ENCODE peak calls at places on chromosomes 12 and 14, in four cellular contexts. One of them, this sample, is unnamed.

GRCh38 chr12:124498870-124499753 is 68.3 kb downstream of the NCOR2 start:
- DNase-seq in A549: no peak
- DNase-seq in GM12878: no peak
- DNase-seq in K562: no peak
- DNase-seq in this sample: no peak

GRCh38 chr14:61561144-61561543 is 134.2 kb upstream of the HIF1A start:
- DNase-seq in A549: peak
- DNase-seq in GM12878: no peak
- DNase-seq in K562: no peak
- DNase-seq in this sample: peak

GRCh38 chr12:49346659-49347306 is at the start of gene DNAJC22:
- DNase-seq in A549: no peak
- DNase-seq in GM12878: no peak
- DNase-seq in K562: peak
- DNase-seq in this sample: peak

GRCh38 chr14:100147181-100147631 is 12.2 kb downstream of the DEGS2 start:
- DNase-seq in A549: no peak
- DNase-seq in GM12878: no peak
- DNase-seq in K562: no peak
- DNase-seq in this sample: no peak

GRCh38 chr12:18479266-18479665 is 217.9 kb downstream of the PIK3C2G start:
- DNase-seq in A549: no peak
- DNase-seq in GM12878: no peak
- DNase-seq in K562: no peak
- DNase-seq in this sample: no peak

GRCh38 chr12:111408686-111409402 is 3.1 kb downstream of the SH2B3 start:
- DNase-seq in A549: no peak
- DNase-seq in GM12878: no peak
- DNase-seq in K562: no peak
- DNase-seq in this sample: no peak

GRCh38 chr14:103546651-103547454 is 15.6 kb downstream of the BAG5 start:
- DNase-seq in A549: peak
- DNase-seq in GM12878: no peak
- DNase-seq in K562: peak
- DNase-seq in this sample: peak

GRCh38 chr14:20697273-20698017 is 8.9 kb downstream of the ANG start:
- DNase-seq in A549: peak
- DNase-seq in GM12878: no peak
- DNase-seq in K562: peak
- DNase-seq in this sample: peak

GRCh38 chr14:20632448-20632830 is 9.1 kb downstream of the OR6S1 start:
- DNase-seq in A549: no peak
- DNase-seq in GM12878: no peak
- DNase-seq in K562: no peak
- DNase-seq in this sample: peak

GRCh38 chr12:38149395-38150073 is 167.0 kb upstream of the ALG10B start:
- DNase-seq in A549: no peak
- DNase-seq in GM12878: no peak
- DNase-seq in K562: no peak
- DNase-seq in this sample: no peak

GRCh38 chr12:54622463-54623183 is 12.1 kb downstream of the LACRT start:
- DNase-seq in A549: no peak
- DNase-seq in GM12878: no peak
- DNase-seq in K562: no peak
- DNase-seq in this sample: peak

GRCh38 chr12:53060064-53060720 is 10.3 kb downstream of the TNS2 start:
- DNase-seq in A549: no peak
- DNase-seq in GM12878: no peak
- DNase-seq in K562: no peak
- DNase-seq in this sample: no peak

GRCh38 chr12:25463521-25463920 is 89.6 kb downstream of the LMNTD1 start:
- DNase-seq in A549: no peak
- DNase-seq in GM12878: no peak
- DNase-seq in K562: no peak
- DNase-seq in this sample: no peak

GRCh38 chr12:39145175-39145999 is 240.0 kb upstream of the CPNE8 start:
- DNase-seq in A549: peak
- DNase-seq in GM12878: no peak
- DNase-seq in K562: no peak
- DNase-seq in this sample: peak

GRCh38 chr12:47870175-47870781 is 34.5 kb downstream of the VDR start:
- DNase-seq in A549: peak
- DNase-seq in GM12878: peak
- DNase-seq in K562: peak
- DNase-seq in this sample: peak

GRCh38 chr12:49808686-49809368 is 19.4 kb downstream of the NCKAP5L start:
- DNase-seq in A549: no peak
- DNase-seq in GM12878: no peak
- DNase-seq in K562: no peak
- DNase-seq in this sample: peak

GRCh38 chr12:27012239-27012981 is 1.8 kb downstream of the TM7SF3 start:
- DNase-seq in A549: no peak
- DNase-seq in GM12878: no peak
- DNase-seq in K562: no peak
- DNase-seq in this sample: no peak

GRCh38 chr12:5909560-5909959 is 35.5 kb downstream of the ANO2 start:
- DNase-seq in A549: no peak
- DNase-seq in GM12878: no peak
- DNase-seq in K562: no peak
- DNase-seq in this sample: no peak

GRCh38 chr14:78863143-78863542 is 693.0 kb downstream of the NRXN3 start:
- DNase-seq in A549: no peak
- DNase-seq in GM12878: no peak
- DNase-seq in K562: peak
- DNase-seq in this sample: peak

GRCh38 chr12:9673404-9674225 is 4.1 kb downstream of the CLEC2D start:
- DNase-seq in A549: peak
- DNase-seq in GM12878: no peak
- DNase-seq in K562: peak
- DNase-seq in this sample: peak

GRCh38 chr12:26031318-26031717 is 72.8 kb downstream of the RASSF8 start:
- DNase-seq in A549: no peak
- DNase-seq in GM12878: no peak
- DNase-seq in K562: no peak
- DNase-seq in this sample: no peak

GRCh38 chr12:132445884-132446471 is 44.0 kb upstream of the FBRSL1 start:
- DNase-seq in A549: peak
- DNase-seq in GM12878: no peak
- DNase-seq in K562: peak
- DNase-seq in this sample: peak

GRCh38 chr12:54211920-54212319 is 23.1 kb upstream of the SMUG1 start:
- DNase-seq in A549: no peak
- DNase-seq in GM12878: no peak
- DNase-seq in K562: no peak
- DNase-seq in this sample: no peak

GRCh38 chr14:32332415-32333116 is 3.5 kb downstream of the AKAP6 start:
- DNase-seq in A549: no peak
- DNase-seq in GM12878: no peak
- DNase-seq in K562: no peak
- DNase-seq in this sample: no peak

GRCh38 chr12:113179023-113179422 is 6.3 kb downstream of the DDX54 start:
- DNase-seq in A549: no peak
- DNase-seq in GM12878: no peak
- DNase-seq in K562: no peak
- DNase-seq in this sample: no peak

GRCh38 chr12:99670635-99671034 is 23.1 kb downstream of the GARIN6 start:
- DNase-seq in A549: no peak
- DNase-seq in GM12878: no peak
- DNase-seq in K562: no peak
- DNase-seq in this sample: peak

GRCh38 chr14:75176142-75176820 is at the start of gene TMED10:
- DNase-seq in A549: peak
- DNase-seq in GM12878: no peak
- DNase-seq in K562: peak
- DNase-seq in this sample: peak

GRCh38 chr12:125188912-125189881 is 124.0 kb downstream of the AACS start:
- DNase-seq in A549: no peak
- DNase-seq in GM12878: no peak
- DNase-seq in K562: no peak
- DNase-seq in this sample: no peak

GRCh38 chr14:97401714-97402113 is 604.5 kb downstream of the VRK1 start:
- DNase-seq in A549: no peak
- DNase-seq in GM12878: no peak
- DNase-seq in K562: no peak
- DNase-seq in this sample: no peak

GRCh38 chr12:115030017-115030416 is 346.0 kb upstream of the TBX3 start:
- DNase-seq in A549: no peak
- DNase-seq in GM12878: no peak
- DNase-seq in K562: no peak
- DNase-seq in this sample: no peak

GRCh38 chr14:23621204-23621931 is 14.8 kb upstream of the DHRS2 start:
- DNase-seq in A549: no peak
- DNase-seq in GM12878: no peak
- DNase-seq in K562: no peak
- DNase-seq in this sample: no peak

GRCh38 chr14:23622990-23623389 is 13.2 kb upstream of the DHRS2 start:
- DNase-seq in A549: no peak
- DNase-seq in GM12878: no peak
- DNase-seq in K562: no peak
- DNase-seq in this sample: no peak

GRCh38 chr14:23624830-23625404 is 11.2 kb upstream of the DHRS2 start:
- DNase-seq in A549: no peak
- DNase-seq in GM12878: no peak
- DNase-seq in K562: no peak
- DNase-seq in this sample: peak

GRCh38 chr14:23621932-23622495 is 14.2 kb upstream of the DHRS2 start:
- DNase-seq in A549: no peak
- DNase-seq in GM12878: no peak
- DNase-seq in K562: no peak
- DNase-seq in this sample: no peak

GRCh38 chr14:23623962-23624361 is 12.2 kb upstream of the DHRS2 start:
- DNase-seq in A549: no peak
- DNase-seq in GM12878: no peak
- DNase-seq in K562: no peak
- DNase-seq in this sample: no peak
- TF ChIP-seq JUNB in A549: no peak
- TF ChIP-seq JUNB in GM12878: no peak
- TF ChIP-seq JUNB in K562: no peak
- TF ChIP-seq JUNB in this sample: no peak

GRCh38 chr12:106074706-106075392 is 63.9 kb downstream of the NUAK1 start:
- DNase-seq in A549: no peak
- DNase-seq in GM12878: no peak
- DNase-seq in K562: no peak
- DNase-seq in this sample: no peak
- TF ChIP-seq CTCF in A549: no peak
- TF ChIP-seq CTCF in GM12878: no peak
- TF ChIP-seq CTCF in K562: no peak
- TF ChIP-seq CTCF in this sample: no peak

GRCh38 chr14:101595349-101595748 is 34.1 kb downstream of the DIO3 start:
- DNase-seq in A549: no peak
- DNase-seq in GM12878: no peak
- DNase-seq in K562: no peak
- DNase-seq in this sample: no peak
- TF ChIP-seq JUNB in A549: no peak
- TF ChIP-seq JUNB in GM12878: no peak
- TF ChIP-seq JUNB in K562: no peak
- TF ChIP-seq JUNB in this sample: no peak

DNA sequence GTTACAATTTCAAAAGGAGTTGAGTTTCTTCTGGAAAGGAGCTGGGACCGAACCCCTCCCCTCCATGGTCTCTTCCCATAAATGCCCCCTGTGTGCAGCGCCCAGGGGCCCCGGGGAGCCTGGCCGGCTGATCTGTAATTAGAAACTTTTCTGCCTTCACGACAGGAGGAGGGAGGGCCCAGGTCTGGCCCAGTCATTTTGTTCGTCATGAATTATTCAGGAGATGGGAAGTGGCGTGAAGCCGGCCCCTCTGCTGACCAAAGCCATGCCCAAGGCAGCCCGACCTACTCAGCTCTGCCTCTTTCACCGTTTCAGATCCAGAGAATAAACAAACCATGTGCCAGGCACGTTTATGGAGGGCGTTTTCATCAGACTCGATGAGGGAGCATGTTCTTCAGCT is 33.3 kb upstream of the MSI1 start:
- DNase-seq in A549: no peak
- DNase-seq in GM12878: no peak
- DNase-seq in K562: no peak
- DNase-seq in this sample: peak
- TF ChIP-seq CTCF in A549: no peak
- TF ChIP-seq CTCF in GM12878: no peak
- TF ChIP-seq CTCF in K562: no peak
- TF ChIP-seq CTCF in this sample: no peak

DNA sequence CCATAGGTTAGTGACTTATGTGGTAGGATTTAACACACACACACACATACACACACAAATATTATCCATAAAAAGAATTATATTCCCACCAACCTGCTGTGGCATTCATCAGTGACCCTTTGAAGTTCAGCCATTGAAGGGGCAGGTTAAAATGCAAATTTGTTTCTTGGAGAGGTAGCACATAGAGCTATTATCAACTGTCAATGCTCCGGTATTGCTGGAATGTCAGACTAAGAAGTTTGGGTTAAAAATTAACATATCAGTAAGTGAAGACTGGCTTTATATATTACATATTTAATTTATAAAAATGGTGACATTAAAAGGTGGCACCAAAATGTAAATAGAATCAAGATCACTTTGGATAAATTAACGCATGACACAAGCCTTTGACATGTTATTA is 207.3 kb downstream of the DAD1 start:
- DNase-seq in A549: no peak
- DNase-seq in GM12878: no peak
- DNase-seq in K562: no peak
- DNase-seq in this sample: no peak
- TF ChIP-seq JUNB in A549: no peak
- TF ChIP-seq JUNB in GM12878: no peak
- TF ChIP-seq JUNB in K562: no peak
- TF ChIP-seq JUNB in this sample: no peak

This sample was measured in GM23338.